ENCODE peak calls at places on chromosomes 7 and 10, in five cellular contexts. One of them, this sample, is unnamed.
A peak's percentile ranks its signal among the peaks of the same experiment; 100 is the strongest.

GRCh38 chr7:32250494-32251260 is 180.5 kb upstream of the PDE1C start:
- DNase-seq in fibroblast of lung: no peak
- DNase-seq in stimulated activated CD4-positive, alpha-beta T cell treated with anti-CD3 and anti-CD28 coated beads, Interleukin-4, amount 100 ng/mL, for 24 hours: no peak
- DNase-seq in cerebellum: peak; percentile 79
- DNase-seq in RCC 7860: no peak
- DNase-seq in this sample: no peak

GRCh38 chr10:43282881-43283280 is 16.0 kb upstream of the RASGEF1A start:
- DNase-seq in fibroblast of lung: no peak
- DNase-seq in cerebellum: no peak
- DNase-seq in stimulated activated CD4-positive, alpha-beta T cell treated with anti-CD3 and anti-CD28 coated beads, Interleukin-4, amount 100 ng/mL, for 24 hours: no peak
- DNase-seq in RCC 7860: no peak
- DNase-seq in this sample: no peak

GRCh38 chr7:42677751-42678231 is 234.1 kb downstream of the C7orf25 start:
- DNase-seq in RCC 7860: peak; percentile 9
- DNase-seq in stimulated activated CD4-positive, alpha-beta T cell treated with anti-CD3 and anti-CD28 coated beads, Interleukin-4, amount 100 ng/mL, for 24 hours: no peak
- DNase-seq in cerebellum: no peak
- DNase-seq in fibroblast of lung: peak; percentile 91
- DNase-seq in this sample: no peak

GRCh38 chr10:81814842-81815241 is 60.2 kb upstream of the NRG3 start:
- DNase-seq in stimulated activated CD4-positive, alpha-beta T cell treated with anti-CD3 and anti-CD28 coated beads, Interleukin-4, amount 100 ng/mL, for 24 hours: no peak
- DNase-seq in cerebellum: no peak
- DNase-seq in RCC 7860: no peak
- DNase-seq in fibroblast of lung: no peak
- DNase-seq in this sample: no peak

GRCh38 chr7:56287429-56288138 is 171.4 kb upstream of the NUPR2 start:
- DNase-seq in cerebellum: no peak
- DNase-seq in RCC 7860: no peak
- DNase-seq in stimulated activated CD4-positive, alpha-beta T cell treated with anti-CD3 and anti-CD28 coated beads, Interleukin-4, amount 100 ng/mL, for 24 hours: no peak
- DNase-seq in fibroblast of lung: no peak
- DNase-seq in this sample: peak; percentile 36

GRCh38 chr10:20888620-20889337 is 8.3 kb downstream of the NEBL start:
- DNase-seq in cerebellum: peak; percentile 35
- DNase-seq in fibroblast of lung: peak; percentile 53
- DNase-seq in stimulated activated CD4-positive, alpha-beta T cell treated with anti-CD3 and anti-CD28 coated beads, Interleukin-4, amount 100 ng/mL, for 24 hours: no peak
- DNase-seq in RCC 7860: no peak
- DNase-seq in this sample: no peak

GRCh38 chr7:30927040-30927439 is 15.4 kb downstream of the AQP1 start:
- DNase-seq in stimulated activated CD4-positive, alpha-beta T cell treated with anti-CD3 and anti-CD28 coated beads, Interleukin-4, amount 100 ng/mL, for 24 hours: peak; percentile 1
- DNase-seq in fibroblast of lung: no peak
- DNase-seq in RCC 7860: no peak
- DNase-seq in cerebellum: no peak
- DNase-seq in this sample: no peak

GRCh38 chr7:152516216-152516615 is 80.4 kb upstream of the KMT2C start:
- DNase-seq in cerebellum: no peak
- DNase-seq in fibroblast of lung: no peak
- DNase-seq in stimulated activated CD4-positive, alpha-beta T cell treated with anti-CD3 and anti-CD28 coated beads, Interleukin-4, amount 100 ng/mL, for 24 hours: no peak
- DNase-seq in RCC 7860: no peak
- DNase-seq in this sample: no peak

GRCh38 chr10:31590023-31590800 is 271.2 kb downstream of the ZEB1 start:
- DNase-seq in stimulated activated CD4-positive, alpha-beta T cell treated with anti-CD3 and anti-CD28 coated beads, Interleukin-4, amount 100 ng/mL, for 24 hours: no peak
- DNase-seq in cerebellum: no peak
- DNase-seq in fibroblast of lung: peak; percentile 64
- DNase-seq in RCC 7860: no peak
- DNase-seq in this sample: no peak

GRCh38 chr10:31001740-31002139 is 29.9 kb downstream of the ZNF438 start:
- DNase-seq in RCC 7860: peak; percentile 18
- DNase-seq in fibroblast of lung: no peak
- DNase-seq in stimulated activated CD4-positive, alpha-beta T cell treated with anti-CD3 and anti-CD28 coated beads, Interleukin-4, amount 100 ng/mL, for 24 hours: no peak
- DNase-seq in cerebellum: no peak
- DNase-seq in this sample: no peak

GRCh38 chr10:45378866-45379265 is 4.8 kb downstream of the ALOX5 start:
- DNase-seq in RCC 7860: no peak
- DNase-seq in stimulated activated CD4-positive, alpha-beta T cell treated with anti-CD3 and anti-CD28 coated beads, Interleukin-4, amount 100 ng/mL, for 24 hours: no peak
- DNase-seq in fibroblast of lung: no peak
- DNase-seq in cerebellum: no peak
- DNase-seq in this sample: no peak

GRCh38 chr10:52322941-52323340 is 8.9 kb downstream of the DKK1 start:
- DNase-seq in cerebellum: no peak
- DNase-seq in fibroblast of lung: no peak
- DNase-seq in RCC 7860: no peak
- DNase-seq in stimulated activated CD4-positive, alpha-beta T cell treated with anti-CD3 and anti-CD28 coated beads, Interleukin-4, amount 100 ng/mL, for 24 hours: no peak
- DNase-seq in this sample: no peak

GRCh38 chr7:88477957-88478356 is 171.3 kb upstream of the STEAP4 start:
- DNase-seq in stimulated activated CD4-positive, alpha-beta T cell treated with anti-CD3 and anti-CD28 coated beads, Interleukin-4, amount 100 ng/mL, for 24 hours: no peak
- DNase-seq in cerebellum: no peak
- DNase-seq in RCC 7860: no peak
- DNase-seq in fibroblast of lung: no peak
- DNase-seq in this sample: no peak

GRCh38 chr10:103564799-103565365 is 71.4 kb downstream of the NEURL1 start:
- DNase-seq in fibroblast of lung: no peak
- DNase-seq in stimulated activated CD4-positive, alpha-beta T cell treated with anti-CD3 and anti-CD28 coated beads, Interleukin-4, amount 100 ng/mL, for 24 hours: peak; percentile 46
- DNase-seq in cerebellum: no peak
- DNase-seq in RCC 7860: no peak
- DNase-seq in this sample: no peak

GRCh38 chr10:44044549-44044948 is 340.3 kb downstream of the CXCL12 start:
- DNase-seq in RCC 7860: no peak
- DNase-seq in fibroblast of lung: no peak
- DNase-seq in cerebellum: no peak
- DNase-seq in stimulated activated CD4-positive, alpha-beta T cell treated with anti-CD3 and anti-CD28 coated beads, Interleukin-4, amount 100 ng/mL, for 24 hours: no peak
- DNase-seq in this sample: no peak

GRCh38 chr10:70354566-70355233 is 27.7 kb downstream of the LRRC20 start:
- DNase-seq in RCC 7860: no peak
- DNase-seq in cerebellum: no peak
- DNase-seq in stimulated activated CD4-positive, alpha-beta T cell treated with anti-CD3 and anti-CD28 coated beads, Interleukin-4, amount 100 ng/mL, for 24 hours: no peak
- DNase-seq in fibroblast of lung: no peak
- DNase-seq in this sample: no peak

GRCh38 chr7:16123117-16123770 is 298.1 kb downstream of the CRPPA start:
- DNase-seq in RCC 7860: no peak
- DNase-seq in fibroblast of lung: no peak
- DNase-seq in cerebellum: no peak
- DNase-seq in stimulated activated CD4-positive, alpha-beta T cell treated with anti-CD3 and anti-CD28 coated beads, Interleukin-4, amount 100 ng/mL, for 24 hours: no peak
- DNase-seq in this sample: no peak

GRCh38 chr10:21801609-21802008 is 201.9 kb downstream of the DNAJC1 start:
- DNase-seq in cerebellum: no peak
- DNase-seq in stimulated activated CD4-positive, alpha-beta T cell treated with anti-CD3 and anti-CD28 coated beads, Interleukin-4, amount 100 ng/mL, for 24 hours: no peak
- DNase-seq in RCC 7860: no peak
- DNase-seq in fibroblast of lung: no peak
- DNase-seq in this sample: no peak

GRCh38 chr7:2242541-2243482 is 786 bp downstream of the NUDT1 start:
- DNase-seq in fibroblast of lung: no peak
- DNase-seq in cerebellum: no peak
- DNase-seq in RCC 7860: peak; percentile 19
- DNase-seq in stimulated activated CD4-positive, alpha-beta T cell treated with anti-CD3 and anti-CD28 coated beads, Interleukin-4, amount 100 ng/mL, for 24 hours: peak; percentile 9
- DNase-seq in this sample: no peak

GRCh38 chr7:105250239-105250638 is 138.5 kb downstream of the SRPK2 start:
- DNase-seq in RCC 7860: no peak
- DNase-seq in fibroblast of lung: no peak
- DNase-seq in cerebellum: no peak
- DNase-seq in stimulated activated CD4-positive, alpha-beta T cell treated with anti-CD3 and anti-CD28 coated beads, Interleukin-4, amount 100 ng/mL, for 24 hours: no peak
- DNase-seq in this sample: no peak

GRCh38 chr10:75774780-75775490 is 343.5 kb downstream of the LRMDA start:
- DNase-seq in fibroblast of lung: no peak
- DNase-seq in RCC 7860: no peak
- DNase-seq in stimulated activated CD4-positive, alpha-beta T cell treated with anti-CD3 and anti-CD28 coated beads, Interleukin-4, amount 100 ng/mL, for 24 hours: no peak
- DNase-seq in cerebellum: no peak
- DNase-seq in this sample: no peak

GRCh38 chr10:112821663-112822062 is 128.4 kb upstream of the TCF7L2 start:
- DNase-seq in stimulated activated CD4-positive, alpha-beta T cell treated with anti-CD3 and anti-CD28 coated beads, Interleukin-4, amount 100 ng/mL, for 24 hours: no peak
- DNase-seq in RCC 7860: no peak
- DNase-seq in fibroblast of lung: peak; percentile 61
- DNase-seq in cerebellum: no peak
- DNase-seq in this sample: no peak

GRCh38 chr7:32670105-32670504 is 174.8 kb downstream of the AVL9 start:
- DNase-seq in fibroblast of lung: peak; percentile 12
- DNase-seq in RCC 7860: peak; percentile 96
- DNase-seq in cerebellum: no peak
- DNase-seq in stimulated activated CD4-positive, alpha-beta T cell treated with anti-CD3 and anti-CD28 coated beads, Interleukin-4, amount 100 ng/mL, for 24 hours: no peak
- DNase-seq in this sample: peak; percentile 31

GRCh38 chr7:80529362-80529761 is 17.5 kb upstream of the GNAT3 start:
- DNase-seq in fibroblast of lung: no peak
- DNase-seq in cerebellum: no peak
- DNase-seq in stimulated activated CD4-positive, alpha-beta T cell treated with anti-CD3 and anti-CD28 coated beads, Interleukin-4, amount 100 ng/mL, for 24 hours: no peak
- DNase-seq in RCC 7860: no peak
- DNase-seq in this sample: no peak

GRCh38 chr10:33291053-33291592 is 43.3 kb downstream of the NRP1 start:
- DNase-seq in cerebellum: no peak
- DNase-seq in stimulated activated CD4-positive, alpha-beta T cell treated with anti-CD3 and anti-CD28 coated beads, Interleukin-4, amount 100 ng/mL, for 24 hours: no peak
- DNase-seq in RCC 7860: peak; percentile 76
- DNase-seq in fibroblast of lung: peak; percentile 82
- DNase-seq in this sample: no peak

GRCh38 chr7:75658802-75659201 is 79.9 kb downstream of the HIP1 start:
- DNase-seq in cerebellum: no peak
- DNase-seq in stimulated activated CD4-positive, alpha-beta T cell treated with anti-CD3 and anti-CD28 coated beads, Interleukin-4, amount 100 ng/mL, for 24 hours: no peak
- DNase-seq in RCC 7860: no peak
- DNase-seq in fibroblast of lung: no peak
- DNase-seq in this sample: no peak

GRCh38 chr7:129607471-129608120 is 3.9 kb upstream of the NRF1 start:
- DNase-seq in stimulated activated CD4-positive, alpha-beta T cell treated with anti-CD3 and anti-CD28 coated beads, Interleukin-4, amount 100 ng/mL, for 24 hours: peak; percentile 45
- DNase-seq in fibroblast of lung: peak; percentile 29
- DNase-seq in cerebellum: no peak
- DNase-seq in RCC 7860: no peak
- DNase-seq in this sample: no peak

GRCh38 chr7:1027285-1028043 is 16.9 kb upstream of the GPR146 start:
- DNase-seq in stimulated activated CD4-positive, alpha-beta T cell treated with anti-CD3 and anti-CD28 coated beads, Interleukin-4, amount 100 ng/mL, for 24 hours: no peak
- DNase-seq in cerebellum: no peak
- DNase-seq in RCC 7860: no peak
- DNase-seq in fibroblast of lung: peak; percentile 43
- DNase-seq in this sample: no peak

This sample was measured in stomach.